ENCODE peak calls at places on chromosome 9, in ten cellular contexts. J is neuronal stem cell; X is mucosa of gallbladder; T is activated CD4-positive, alpha-beta T cell treated with anti-CD3 and anti-CD28 coated beads, Interleukin-2, amount 10 ng/mL, durations not matched to agents 7 days and 5 days; C is pulmonary artery endothelial cell; H is AML-193; Z is T47D; K is NCI-H1417; M is retinal pigment epithelial cell; R is stimulated activated CD4-positive, alpha-beta T cell treated with anti-CD3 and anti-CD28 coated beads, TNF-alpha, amount 100 ng/mL, for 1 hour. O is an unnamed sample.

GRCh38 chr9:131692612-131692976 is 47.3 kb downstream of the RAPGEF1 start:
- DNase-seq in J (no peak), X (no peak), T (no peak), C (no peak), H (no peak), Z (no peak), K (no peak), M (no peak), R (no peak), O (no peak)

GRCh38 chr9:121859646-121860045 is 208.2 kb downstream of the DAB2IP start:
- DNase-seq in J (no peak), X (no peak), T (no peak), C (no peak), H (no peak), Z (no peak), K (no peak), M (no peak), R (no peak), O (no peak)

GRCh38 chr9:131776473-131776872 is 36.6 kb upstream of the RAPGEF1 start:
- DNase-seq in J (peak), X (peak), T (peak), C (no peak), H (peak), Z (peak), K (no peak), M (no peak), R (no peak), O (peak)

GRCh38 chr9:70130266-70130665 is 86.6 kb downstream of the MAMDC2 start:
- DNase-seq in J (no peak), X (no peak), T (no peak), C (no peak), H (peak), Z (no peak), K (peak), M (no peak), R (no peak), O (no peak)

GRCh38 chr9:109035684-109036423 is 22.6 kb upstream of the CTNNAL1 start:
- DNase-seq in J (no peak), X (peak), T (no peak), C (peak), H (no peak), Z (no peak), K (no peak), M (peak), R (no peak), O (peak)

GRCh38 chr9:111945216-111945615 is 48.6 kb downstream of the UGCG start:
- DNase-seq in J (no peak), X (no peak), T (peak), C (no peak), H (no peak), Z (no peak), K (no peak), M (no peak), R (no peak), O (no peak)

GRCh38 chr9:134737842-134738580 is 96.4 kb downstream of the COL5A1 start:
- DNase-seq in J (no peak), X (no peak), T (no peak), C (no peak), H (no peak), Z (no peak), K (no peak), M (no peak), R (no peak), O (no peak)

GRCh38 chr9:108621991-108622390 is 233.8 kb downstream of the ACTL7B start:
- DNase-seq in J (no peak), X (no peak), T (no peak), C (no peak), H (no peak), Z (no peak), K (peak), M (no peak), R (no peak), O (no peak)

GRCh38 chr9:83505282-83505681 is 32.9 kb downstream of the FRMD3 start:
- DNase-seq in J (no peak), X (no peak), T (no peak), C (no peak), H (no peak), Z (no peak), K (peak), M (no peak), R (no peak), O (no peak)

GRCh38 chr9:76135902-76136301 is 245.4 kb downstream of the PCSK5 start:
- DNase-seq in J (no peak), X (no peak), T (no peak), C (no peak), H (no peak), Z (no peak), K (peak), M (no peak), R (no peak), O (no peak)

GRCh38 chr9:131048332-131048731 is 39.4 kb downstream of the LAMC3 start:
- DNase-seq in J (no peak), X (no peak), T (no peak), C (no peak), H (no peak), Z (no peak), K (no peak), M (no peak), R (no peak), O (no peak)

GRCh38 chr9:99114846-99115500 is 10.1 kb downstream of the TGFBR1 start:
- DNase-seq in J (no peak), X (no peak), T (no peak), C (no peak), H (no peak), Z (no peak), K (no peak), M (no peak), R (no peak), O (no peak)

GRCh38 chr9:119284118-119284517 is 85.1 kb downstream of the BRINP1 start:
- DNase-seq in J (no peak), X (no peak), T (no peak), C (no peak), H (no peak), Z (no peak), K (no peak), M (no peak), R (no peak), O (no peak)

GRCh38 chr9:110142868-110143866 is 64.8 kb downstream of the C9orf152 start:
- DNase-seq in J (no peak), X (no peak), T (no peak), C (no peak), H (no peak), Z (no peak), K (peak), M (no peak), R (no peak), O (no peak)

GRCh38 chr9:70232476-70232875 is 26.3 kb upstream of the SMC5 start:
- DNase-seq in J (no peak), X (no peak), T (no peak), C (no peak), H (no peak), Z (no peak), K (no peak), M (no peak), R (no peak), O (no peak)

GRCh38 chr9:75083188-75083976 is 4.6 kb downstream of the NMRK1 start:
- DNase-seq in J (no peak), X (peak), T (peak), C (no peak), H (no peak), Z (no peak), K (no peak), M (no peak), R (no peak), O (peak)

GRCh38 chr9:33161589-33162132 is 5.5 kb downstream of the B4GALT1 start:
- DNase-seq in J (no peak), X (peak), T (no peak), C (no peak), H (no peak), Z (no peak), K (no peak), M (no peak), R (no peak), O (peak)

GRCh38 chr9:129933709-129934586 is 98.7 kb downstream of the USP20 start:
- DNase-seq in J (no peak), X (no peak), T (no peak), C (no peak), H (no peak), Z (no peak), K (no peak), M (no peak), R (no peak), O (no peak)

GRCh38 chr9:132192728-132193127 is 30.9 kb downstream of the NTNG2 start:
- DNase-seq in J (no peak), X (no peak), T (no peak), C (no peak), H (no peak), Z (no peak), K (no peak), M (no peak), R (no peak), O (no peak)